ENCODE peak calls at places on chromosomes 1 and 21, in four cellular contexts. E is RWPE2, C is psoas muscle, U is cardiac muscle cell. N is an unnamed sample.

GRCh38 chr1:76770979-76771378 is 96.3 kb upstream of the ST6GALNAC5 start:
- DNase-seq in C (no peak), E (no peak), U (no peak), N (no peak)

GRCh38 chr1:92446546-92446945 is 40.2 kb downstream of the GFI1 start:
- DNase-seq in E (no peak), C (no peak), U (peak; percentile 54), N (no peak)

GRCh38 chr1:210653771-210654170 is 325.1 kb downstream of the HHAT start:
- DNase-seq in E (no peak), U (no peak), C (no peak), N (no peak)

GRCh38 chr1:229109320-229109761 is 161.6 kb upstream of the RAB4A start:
- DNase-seq in U (peak; percentile 14), C (no peak), E (no peak), N (peak; percentile 79)

GRCh38 chr1:205335692-205336091 is 14.1 kb upstream of the NUAK2 start:
- DNase-seq in C (peak; percentile 63), E (no peak), U (peak; percentile 78), N (peak; percentile 91)

GRCh38 chr1:1554926-1555915 is 14.8 kb upstream of the TMEM240 start:
- DNase-seq in U (peak; percentile 77), E (peak; percentile 78), C (no peak), N (no peak)

GRCh38 chr1:158180741-158181576 is at the start of gene CD1D:
- DNase-seq in U (peak; percentile 68), C (peak; percentile 36), E (no peak), N (peak; percentile 51)

GRCh38 chr21:32298658-32299081 is at the start of gene MRAP:
- DNase-seq in U (peak; percentile 58), E (no peak), C (no peak), N (no peak)

GRCh38 chr1:196403803-196404690 is 204.2 kb downstream of the KCNT2 start:
- DNase-seq in U (peak; percentile 97), E (no peak), C (no peak), N (no peak)

GRCh38 chr1:56397409-56397808 is 182.0 kb downstream of the PLPP3 start:
- DNase-seq in U (peak; percentile 54), C (no peak), E (no peak), N (no peak)

GRCh38 chr1:36464605-36465393 is 615 bp upstream of the MRPS15 start:
- DNase-seq in C (no peak), U (no peak), E (no peak), N (no peak)

GRCh38 chr1:162627662-162628296 is 4.5 kb upstream of the DDR2 start:
- DNase-seq in U (peak; percentile 60), E (no peak), C (no peak), N (no peak)

GRCh38 chr21:43352568-43353281 is 74.2 kb downstream of the SIK1 start:
- DNase-seq in E (no peak), C (no peak), U (no peak), N (no peak)

GRCh38 chr1:227942716-227943261 is 4.9 kb downstream of the WNT9A start:
- DNase-seq in E (peak; percentile 21), C (no peak), U (no peak), N (no peak)

GRCh38 chr1:153430166-153430553 is 13.8 kb downstream of the S100A7A start:
- DNase-seq in E (no peak), C (no peak), U (no peak), N (no peak)

GRCh38 chr1:200795151-200795550 is 56.5 kb downstream of the CAMSAP2 start:
- DNase-seq in E (no peak), U (peak; percentile 29), C (no peak), N (no peak)

GRCh38 chr1:36085686-36086526 is 2.0 kb downstream of the TEKT2 start:
- DNase-seq in U (no peak), C (no peak), E (no peak), N (no peak)

GRCh38 chr1:170533331-170533730 is 1.4 kb downstream of the GORAB start:
- DNase-seq in E (no peak), C (no peak), U (peak; percentile 78), N (no peak)

GRCh38 chr1:171699526-171699925 is 42.3 kb downstream of the VAMP4 start:
- DNase-seq in C (no peak), U (no peak), E (no peak), N (no peak)

GRCh38 chr1:87956072-87956471 is 627.4 kb downstream of the LMO4 start:
- DNase-seq in U (peak; percentile 89), E (peak; percentile 88), C (peak; percentile 35), N (peak; percentile 86)

GRCh38 chr1:47230692-47231313 is 1.2 kb downstream of the TAL1 start:
- DNase-seq in U (peak; percentile 22), C (no peak), E (no peak), N (no peak)

GRCh38 chr1:13593511-13594131 is 10.0 kb downstream of the PDPN start:
- DNase-seq in C (peak; percentile 80), U (peak; percentile 94), E (no peak), N (peak; percentile 75)

DNA sequence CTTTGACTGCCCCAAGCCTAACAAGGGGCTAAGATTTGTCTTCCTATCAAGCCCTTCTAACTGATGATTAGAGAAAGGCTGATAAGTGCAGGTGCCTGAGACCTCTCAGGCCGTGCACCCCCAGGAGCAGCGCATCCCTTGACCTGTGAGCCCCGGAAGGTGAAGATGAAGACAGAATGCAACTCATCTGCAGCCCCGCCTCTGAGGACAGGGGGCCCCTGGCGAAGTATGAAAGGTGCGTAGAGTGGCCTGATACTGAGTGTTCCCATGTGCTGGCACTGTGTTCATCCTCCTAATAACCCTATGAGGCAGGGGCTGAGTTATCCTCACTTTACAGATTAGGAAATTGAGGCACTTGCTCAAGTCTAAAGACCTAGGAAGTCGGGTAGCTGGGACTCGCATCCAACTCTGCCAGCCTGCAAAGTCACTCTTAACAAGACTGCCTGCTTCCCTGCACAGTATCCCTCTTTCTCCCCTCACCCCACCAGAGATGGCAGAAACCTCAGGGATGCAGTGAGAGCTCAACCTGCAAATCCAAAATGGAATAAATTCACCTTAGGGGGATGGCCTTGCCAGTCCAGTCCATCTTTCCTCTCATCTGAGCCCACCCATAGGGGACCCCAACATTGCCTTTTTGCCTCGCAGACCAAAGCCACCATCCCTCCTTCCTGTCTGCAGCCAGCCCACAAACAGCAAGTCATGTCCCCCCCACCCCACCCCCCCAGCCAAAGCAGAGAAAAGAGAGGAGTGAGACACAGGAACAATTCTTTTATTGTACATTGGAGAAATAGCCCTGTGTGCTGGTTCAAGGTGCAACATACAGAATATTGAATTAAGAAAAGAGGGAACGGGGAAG is 4.1 kb downstream of the CAMK2N1 start:
- DNase-seq in C (no peak), E (no peak), U (no peak), N (no peak)
- H3K27me3 ChIP-seq in C (peaks cover 23% of the 10 kb centered on the region), E (no peaks in the 10 kb centered on the region), U (peaks cover 98% of the 10 kb centered on the region), N (no peaks in the 10 kb centered on the region)

GRCh38 chr1:3652538-3653285 is 396 bp downstream of the TP73 start:
- DNase-seq in E (peak; percentile 61), U (no peak), C (no peak), N (peak; percentile 74)
- H3K4me3 ChIP-seq in E (peak overlapping the region; percentile 29), U (peak overlapping the region; percentile 18), C (peak overlapping the region; percentile 100), N (no peak overlapping the region)

GRCh38 chr1:53641481-53642214 is 97.3 kb downstream of the GLIS1 start:
- DNase-seq in E (peak; percentile 39), U (no peak), C (no peak), N (peak; percentile 24)
- H3K27ac ChIP-seq in E (no peak overlapping the region), U (no peak overlapping the region), C (no peak overlapping the region), N (no peak overlapping the region)

GRCh38 chr1:111842411-111842810 is 86.7 kb downstream of the DDX20 start:
- DNase-seq in U (no peak), C (no peak), E (no peak), N (no peak)

GRCh38 chr1:111841746-111842145 is 86.0 kb downstream of the DDX20 start:
- DNase-seq in E (no peak), C (no peak), U (no peak), N (no peak)

GRCh38 chr1:111846842-111847241 is 91.1 kb downstream of the DDX20 start:
- DNase-seq in C (no peak), E (no peak), U (no peak), N (no peak)

GRCh38 chr1:111841189-111841588 is 85.5 kb downstream of the DDX20 start:
- DNase-seq in C (no peak), E (no peak), U (no peak), N (no peak)

DNA sequence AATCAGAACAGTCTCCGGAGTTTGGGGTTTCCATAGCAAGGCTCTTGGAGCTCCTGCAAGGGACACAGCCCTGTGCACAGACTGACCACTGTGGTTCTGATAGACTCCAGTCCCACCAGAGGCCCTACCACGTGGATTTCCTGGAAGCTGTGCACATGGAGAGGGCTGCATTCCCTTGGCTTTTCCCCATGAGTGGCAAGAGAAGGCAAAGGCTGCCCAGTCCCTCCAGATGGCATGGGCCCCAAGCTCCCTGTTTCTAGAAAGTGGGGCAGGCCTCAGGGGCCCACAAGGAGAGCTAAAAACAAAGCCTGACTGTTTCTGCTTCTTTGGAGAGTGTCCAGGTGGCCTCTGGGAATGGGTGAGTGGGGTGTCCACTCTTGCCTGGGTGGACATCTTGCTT is 87.5 kb downstream of the DDX20 start:
- DNase-seq in U (no peak), E (no peak), C (no peak), N (no peak)
- H3K27me3 ChIP-seq in U (peaks cover 15% of the 10 kb centered on the region), E (no peaks in the 10 kb centered on the region), C (no peaks in the 10 kb centered on the region), N (no peaks in the 10 kb centered on the region)

DNA sequence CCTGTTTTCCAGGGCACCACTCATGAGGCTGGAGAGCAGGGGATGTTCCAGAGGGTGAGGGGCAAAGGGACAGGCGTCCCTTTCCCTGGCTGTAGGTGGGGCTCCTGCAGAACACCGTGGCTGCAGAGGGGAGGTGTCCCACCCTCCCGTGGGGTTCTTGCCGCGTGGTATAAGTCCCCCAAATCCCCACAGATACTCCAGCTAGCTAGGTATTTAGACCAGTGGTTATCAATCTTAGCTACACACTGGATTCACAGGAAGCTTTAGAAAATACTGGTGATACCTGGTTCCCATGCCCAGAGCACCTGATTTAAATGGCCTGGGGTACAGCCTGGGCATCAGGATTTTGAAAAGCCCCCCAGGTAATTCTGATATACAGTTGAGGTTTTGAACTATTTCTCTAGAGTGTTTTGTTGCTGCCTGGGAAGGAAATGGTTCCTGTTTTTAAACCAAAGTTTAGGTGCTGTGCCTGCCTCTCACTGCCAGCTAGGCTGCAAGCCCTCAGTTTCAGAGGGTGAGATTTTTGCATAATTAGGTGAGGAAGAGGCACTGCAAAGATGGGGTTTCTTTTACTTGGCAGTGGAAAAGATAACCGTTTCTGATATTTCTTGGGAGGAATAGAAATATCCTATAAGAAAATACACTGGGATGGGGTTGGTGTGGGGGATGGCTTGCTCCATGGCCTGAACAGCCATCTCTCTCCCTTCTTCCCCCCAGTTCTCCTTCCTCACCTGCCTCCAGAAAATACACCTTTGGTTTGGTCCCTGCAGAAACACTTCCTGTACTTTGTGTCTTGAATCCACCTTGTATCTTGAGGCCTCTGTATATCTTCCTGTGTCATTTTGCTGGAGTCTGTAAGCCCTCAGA is 51.7 kb downstream of the RASSF5 start:
- DNase-seq in C (no peak), U (no peak), E (no peak), N (no peak)
- H3K4me3 ChIP-seq in C (peak overlapping the region; percentile 73), U (no peak overlapping the region), E (no peak overlapping the region), N (no peak overlapping the region)

DNA sequence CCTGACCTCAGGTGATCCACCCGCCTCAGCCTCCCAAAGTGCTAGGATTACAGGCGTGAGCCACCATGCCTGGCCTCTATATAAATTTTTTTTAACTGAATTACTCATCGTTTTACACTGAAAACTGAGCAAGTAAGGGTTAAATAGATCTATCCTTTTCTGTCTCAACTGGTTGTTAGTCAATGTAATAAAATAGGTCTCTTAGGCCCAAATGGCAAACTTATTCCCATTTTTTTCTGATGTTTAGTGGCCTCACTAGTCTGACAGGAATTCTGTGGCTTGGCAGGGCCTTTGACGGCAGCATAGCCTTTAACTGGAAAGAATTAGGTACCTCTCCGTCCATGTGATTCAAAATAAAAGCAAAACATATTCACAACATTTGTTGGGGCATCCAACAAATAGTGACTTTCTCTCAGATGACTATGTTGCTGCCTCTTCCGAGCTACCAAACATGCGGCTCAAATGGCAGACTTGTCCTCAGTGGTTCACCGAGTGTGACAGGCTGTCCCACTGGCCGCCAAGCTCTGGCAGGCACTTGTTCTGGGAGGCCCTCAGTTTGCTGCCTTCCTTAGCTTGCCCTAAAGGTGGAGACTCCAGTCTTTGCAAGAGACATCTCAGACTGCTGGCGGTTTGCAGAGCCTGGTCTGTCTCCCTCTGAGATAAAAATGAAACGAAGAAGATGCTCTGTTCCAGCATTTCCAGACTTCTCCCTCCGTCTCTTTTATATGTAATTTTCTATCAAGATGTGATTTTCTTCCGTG is 17.4 kb downstream of the ATP1A4 start:
- DNase-seq in U (no peak), C (peak; percentile 17), E (no peak), N (no peak)
- H3K27ac ChIP-seq in U (no peak overlapping the region), C (peak overlapping the region; percentile 71), E (no peak overlapping the region), N (no peak overlapping the region)

N was measured in aorta.